ENCODE peak calls at places on chromosomes 2 and 18, in six cellular contexts. B is A549, Z is sigmoid colon, V is body of pancreas, H is transverse colon, Y is testis. X is an unnamed sample.

GRCh38 chr2:636649-637405 is 40.4 kb downstream of the TMEM18 start:
- DNase-seq in H (peak), Z (peak), Y (peak), B (peak), V (peak), X (peak)

GRCh38 chr2:238649936-238650518 is 197.9 kb upstream of the TWIST2 start:
- DNase-seq in B (no peak), Z (no peak), H (no peak), V (no peak), Y (no peak), X (no peak)

GRCh38 chr2:28296904-28297303 is 95.8 kb upstream of the FOSL2 start:
- DNase-seq in H (no peak), V (no peak), Z (no peak), B (peak), Y (no peak), X (no peak)

GRCh38 chr2:96241227-96241626 is 24.6 kb downstream of the TMEM127 start:
- DNase-seq in H (no peak), Y (no peak), B (no peak), V (no peak), Z (peak), X (no peak)

GRCh38 chr2:202721621-202722020 is 86.9 kb downstream of the FAM117B start:
- DNase-seq in Y (no peak), H (no peak), V (no peak), Z (no peak), B (no peak), X (no peak)

GRCh38 chr2:241288489-241288888 is 27.0 kb downstream of the HDLBP start:
- DNase-seq in Y (no peak), B (no peak), Z (no peak), V (no peak), H (no peak), X (no peak)

GRCh38 chr2:236164201-236164982 is 3.8 kb downstream of the GBX2 start:
- DNase-seq in Y (no peak), Z (peak), V (no peak), H (no peak), B (no peak), X (no peak)

GRCh38 chr18:23302852-23303527 is 150.1 kb upstream of the RIOK3 start:
- DNase-seq in H (no peak), Y (no peak), B (no peak), Z (no peak), V (no peak), X (no peak)

GRCh38 chr2:213021971-213022899 is 129.2 kb downstream of the IKZF2 start:
- DNase-seq in V (no peak), Z (no peak), B (no peak), Y (no peak), H (no peak), X (no peak)

GRCh38 chr2:127080941-127081769 is 25.8 kb downstream of the BIN1 start:
- DNase-seq in V (no peak), H (peak), Y (peak), B (no peak), Z (no peak), X (peak)

GRCh38 chr2:137952586-137953129 is 11.6 kb upstream of the HNMT start:
- DNase-seq in Z (no peak), H (no peak), Y (no peak), V (no peak), B (no peak), X (no peak)

GRCh38 chr2:9565436-9566153 is 10.0 kb upstream of the ADAM17 start:
- DNase-seq in Z (peak), H (peak), B (peak), Y (peak), V (peak), X (no peak)

GRCh38 chr18:24115628-24116027 is 23.2 kb upstream of the CABYR start:
- DNase-seq in H (no peak), Y (no peak), B (no peak), Z (no peak), V (no peak), X (no peak)

GRCh38 chr18:6297875-6298274 is 116.8 kb downstream of the L3MBTL4 start:
- DNase-seq in B (no peak), Y (no peak), V (no peak), Z (no peak), H (no peak), X (no peak)

GRCh38 chr2:20625920-20626697 is 24.8 kb downstream of the HS1BP3 start:
- DNase-seq in Z (peak), B (no peak), Y (peak), H (no peak), V (peak), X (peak)

GRCh38 chr18:79754022-79754761 is 43.5 kb upstream of the KCNG2 start:
- DNase-seq in H (no peak), Y (no peak), Z (peak), V (no peak), B (no peak), X (peak)

GRCh38 chr2:41042343-41042742 is 590.5 kb upstream of the SLC8A1 start:
- DNase-seq in Z (no peak), V (no peak), Y (no peak), H (no peak), B (no peak), X (no peak)

GRCh38 chr18:49976810-49977209 is 163.5 kb upstream of the ACAA2 start:
- DNase-seq in Y (no peak), B (no peak), H (no peak), V (no peak), Z (no peak), X (no peak)

GRCh38 chr18:68696937-68697336 is 18.0 kb downstream of the TMX3 start:
- DNase-seq in B (no peak), V (no peak), H (no peak), Z (no peak), Y (no peak), X (no peak)

GRCh38 chr18:62009521-62009920 is 116.7 kb upstream of the RNF152 start:
- DNase-seq in Y (no peak), B (no peak), V (no peak), Z (no peak), H (no peak), X (no peak)

GRCh38 chr2:240685771-240686371 is 3.2 kb upstream of the AQP12B start:
- DNase-seq in H (peak), V (peak), B (no peak), Z (no peak), Y (no peak), X (no peak)

GRCh38 chr2:120399889-120400240 is 53.9 kb downstream of the INHBB start:
- DNase-seq in B (no peak), Y (peak), H (no peak), V (no peak), Z (no peak), X (peak)

GRCh38 chr2:231904161-231904611 is 22.0 kb downstream of the NPPC start:
- DNase-seq in Z (no peak), Y (no peak), V (no peak), H (peak), B (no peak), X (peak)

GRCh38 chr2:20501974-20502373 is 55.1 kb downstream of the RHOB start:
- DNase-seq in B (peak), Y (no peak), H (no peak), Z (peak), V (no peak), X (no peak)

GRCh38 chr2:74421248-74421870 is at the start of the genes C2orf81 and WDR54:
- DNase-seq in H (peak), Z (peak), B (peak), V (peak), Y (peak), X (peak)
- TF ChIP-seq POLR2A in H (peak), Z (peak), B (peak), V (no peak), Y (no peak), X (peak)

GRCh38 chr2:14427982-14428567 is 204.4 kb upstream of the LRATD1 start:
- DNase-seq in B (no peak), V (no peak), H (peak), Z (no peak), Y (peak), X (no peak)
- TF ChIP-seq CTCF in B (no peak), V (no peak), H (no peak), Z (no peak), Y (no peak), X (no peak)

GRCh38 chr2:6982484-6982883 is 65.3 kb downstream of the RNF144A start:
- DNase-seq in Z (no peak), V (no peak), H (no peak), B (no peak), Y (no peak), X (no peak)

GRCh38 chr2:6990871-6991270 is 73.7 kb downstream of the RNF144A start:
- DNase-seq in Z (no peak), B (no peak), Y (no peak), H (no peak), V (no peak), X (no peak)

GRCh38 chr2:6982934-6983589 is 65.8 kb downstream of the RNF144A start:
- DNase-seq in H (no peak), Y (no peak), B (no peak), V (no peak), Z (no peak), X (no peak)

GRCh38 chr2:6986894-6987487 is 69.8 kb downstream of the RNF144A start:
- DNase-seq in V (no peak), H (no peak), B (no peak), Y (no peak), Z (no peak), X (peak)

DNA sequence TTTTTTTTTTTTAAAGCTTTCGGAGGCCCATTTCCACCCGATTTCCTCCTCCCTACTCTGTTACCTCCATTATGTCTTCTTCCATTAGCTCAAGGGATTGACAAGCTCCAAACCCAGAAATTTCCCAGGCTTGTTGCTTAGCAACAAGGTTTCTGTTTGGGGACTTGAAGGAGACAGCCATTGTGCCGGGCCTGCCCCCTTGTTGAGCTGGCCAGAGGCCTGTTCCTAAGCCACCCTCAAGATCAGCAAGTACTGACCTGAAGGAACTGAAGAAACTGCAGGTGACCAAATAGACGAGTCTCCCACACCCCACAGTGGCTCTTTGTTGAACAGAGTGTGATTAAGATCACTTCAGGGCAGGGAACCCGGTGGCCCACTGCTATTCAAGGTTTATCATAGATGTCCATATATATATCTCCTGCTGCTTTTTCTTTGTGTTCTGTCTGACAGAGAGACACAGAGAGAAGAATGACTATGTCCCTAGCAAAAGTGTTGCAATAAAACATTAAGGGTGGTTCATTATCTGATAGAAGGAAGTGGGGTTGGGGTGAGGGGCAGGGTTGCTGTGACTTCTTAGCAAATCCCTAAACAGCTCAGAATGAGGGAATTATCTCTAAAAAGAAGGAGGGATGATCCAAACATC is 69.2 kb downstream of the RNF144A start:
- DNase-seq in Z (no peak), V (peak), H (no peak), B (peak), Y (no peak), X (no peak)
- H3K27ac ChIP-seq in Z (no peak), V (peak), H (no peak), B (no peak), Y (no peak), X (peak)

GRCh38 chr2:215374002-215374401 is 61.9 kb downstream of the FN1 start:
- DNase-seq in B (no peak), Y (no peak), Z (no peak), H (no peak), V (no peak), X (no peak)

GRCh38 chr2:215372968-215373649 is 61.2 kb downstream of the ATIC start:
- DNase-seq in Y (no peak), H (no peak), V (no peak), B (no peak), Z (no peak), X (no peak)

GRCh38 chr2:215376103-215376780 is 59.6 kb downstream of the FN1 start:
- DNase-seq in H (no peak), B (no peak), Y (no peak), V (no peak), Z (no peak), X (no peak)

GRCh38 chr2:215375467-215375830 is 60.4 kb downstream of the FN1 start:
- DNase-seq in V (no peak), B (no peak), Y (no peak), Z (no peak), H (no peak), X (no peak)

GRCh38 chr2:215374642-215375466 is 61.0 kb downstream of the FN1 start:
- DNase-seq in Z (no peak), B (no peak), H (no peak), V (no peak), Y (no peak), X (no peak)
- TF ChIP-seq POLR2A in Z (no peak), B (no peak), H (no peak), V (no peak), Y (no peak), X (no peak)

DNA sequence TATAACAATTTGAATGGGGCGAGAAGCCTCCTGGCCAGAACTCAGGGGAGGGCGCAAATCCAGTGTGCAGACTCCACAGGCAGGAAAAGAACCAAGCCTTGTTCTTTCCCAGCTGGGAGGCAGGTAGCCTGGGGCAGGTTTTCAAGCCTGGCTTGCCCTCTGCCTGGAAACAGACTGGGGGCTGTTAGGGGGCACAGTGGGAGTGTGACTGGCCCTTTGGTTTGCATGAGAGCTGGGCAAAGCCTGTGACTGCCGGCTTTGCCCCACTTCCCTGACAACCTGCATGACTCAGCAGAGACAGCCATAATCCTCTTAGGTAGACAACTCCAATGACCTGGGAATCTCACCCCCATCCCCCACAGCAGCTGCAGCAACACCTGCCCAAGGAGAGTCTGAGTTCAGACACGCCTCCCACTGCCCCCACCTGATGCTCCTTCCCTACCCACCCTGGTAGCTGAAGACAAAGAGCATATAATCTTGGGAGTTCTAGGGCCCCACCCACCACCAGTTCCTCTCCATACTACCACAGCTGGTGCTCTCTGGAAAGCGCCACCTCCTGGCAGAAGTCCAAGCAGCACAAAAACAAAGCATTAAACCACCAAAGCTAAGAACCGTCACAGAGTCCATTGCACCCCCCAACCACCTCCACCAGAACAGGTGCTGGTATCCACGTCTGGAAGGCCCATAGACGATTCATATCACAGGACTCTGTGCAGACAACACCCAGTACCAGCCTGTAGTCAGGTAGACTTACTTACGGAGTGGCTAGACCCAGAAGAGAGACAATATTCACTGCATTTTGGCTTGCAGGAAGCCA is 402.5 kb downstream of the STK39 start:
- DNase-seq in B (peak), H (peak), V (peak), Z (no peak), Y (no peak), X (no peak)
- TF ChIP-seq CTCF in B (no peak), H (peak), V (no peak), Z (no peak), Y (no peak), X (no peak)